ENCODE peak calls at places on chromosomes 4 and X, in seven cellular contexts. N, F, G, I, M, S and T are unnamed samples.

GRCh38 chrX:30302957-30303356 is 6.2 kb downstream of the NR0B1 start:
- DNase-seq in N (peak), F (no peak), G (no peak), I (no peak), M (no peak), S (no peak), T (no peak)

GRCh38 chr4:9867746-9868425 is 86.5 kb downstream of the DRD5 start:
- DNase-seq in N (no peak), F (no peak), G (no peak), I (peak), M (no peak), S (no peak), T (no peak)

GRCh38 chr4:88002786-88003185 is 4.6 kb upstream of the PKD2 start:
- DNase-seq in N (no peak), F (no peak), G (no peak), I (no peak), M (no peak), S (no peak), T (no peak)

GRCh38 chrX:17860811-17861495 is at the start of gene RAI2:
- DNase-seq in N (no peak), F (peak), G (no peak), I (peak), M (peak), S (no peak), T (no peak)

GRCh38 chr4:164204434-164204833 is 549.5 kb upstream of the SMIM31 start:
- DNase-seq in N (peak), F (no peak), G (no peak), I (no peak), M (no peak), S (no peak), T (no peak)

GRCh38 chrX:45445745-45446412 is 245.2 kb upstream of the DIPK2B start:
- DNase-seq in N (peak), F (no peak), G (no peak), I (no peak), M (no peak), S (no peak), T (no peak)

GRCh38 chr4:75344915-75345314 is 169.3 kb downstream of the RCHY1 start:
- DNase-seq in N (no peak), F (no peak), G (no peak), I (no peak), M (no peak), S (no peak), T (no peak)

GRCh38 chr4:25021206-25021605 is 9.5 kb downstream of the LGI2 start:
- DNase-seq in N (no peak), F (no peak), G (no peak), I (no peak), M (no peak), S (no peak), T (no peak)

GRCh38 chr4:154720123-154720522 is 23.7 kb upstream of the LRAT start:
- DNase-seq in N (no peak), F (no peak), G (no peak), I (no peak), M (no peak), S (no peak), T (no peak)

GRCh38 chrX:148609766-148610698 is 109.6 kb downstream of the AFF2 start:
- DNase-seq in N (no peak), F (no peak), G (no peak), I (peak), M (no peak), S (no peak), T (no peak)

GRCh38 chrX:32871636-32872035 is 339.7 kb downstream of the DMD start:
- DNase-seq in N (no peak), F (no peak), G (no peak), I (no peak), M (no peak), S (no peak), T (no peak)

DNA sequence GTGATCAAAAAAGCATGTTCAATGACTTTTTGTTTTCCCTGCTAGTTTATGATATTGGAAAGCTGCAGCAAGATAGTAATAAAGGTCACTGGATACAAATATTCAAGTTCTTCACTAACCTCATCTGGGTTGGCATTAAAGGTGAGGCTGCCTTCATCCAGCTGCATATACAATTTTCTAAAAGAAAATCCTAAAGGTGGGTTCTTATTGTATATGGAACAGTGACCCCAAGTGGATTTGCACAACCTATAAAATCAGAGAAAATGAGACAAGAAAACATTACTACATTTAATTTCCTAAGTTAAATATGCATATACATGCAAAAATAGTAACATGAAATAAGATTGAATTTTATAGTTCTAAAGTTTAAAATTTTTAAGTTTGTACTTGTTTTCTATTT is 23.9 kb downstream of the FBXO8 start:
- DNase-seq in N (no peak), F (no peak), G (no peak), I (no peak), M (no peak), S (no peak), T (no peak)
- TF ChIP-seq CTCF in N (no peak), F (no peak), G (no peak), I (no peak), M (no peak), S (no peak), T (no peak)

GRCh38 chr4:147525494-147526271 is 44.8 kb downstream of the EDNRA start:
- DNase-seq in N (no peak), F (no peak), G (no peak), I (no peak), M (no peak), S (no peak), T (no peak)
- TF ChIP-seq CTCF in N (no peak), F (no peak), G (no peak), I (no peak), M (no peak), S (no peak), T (no peak)

DNA sequence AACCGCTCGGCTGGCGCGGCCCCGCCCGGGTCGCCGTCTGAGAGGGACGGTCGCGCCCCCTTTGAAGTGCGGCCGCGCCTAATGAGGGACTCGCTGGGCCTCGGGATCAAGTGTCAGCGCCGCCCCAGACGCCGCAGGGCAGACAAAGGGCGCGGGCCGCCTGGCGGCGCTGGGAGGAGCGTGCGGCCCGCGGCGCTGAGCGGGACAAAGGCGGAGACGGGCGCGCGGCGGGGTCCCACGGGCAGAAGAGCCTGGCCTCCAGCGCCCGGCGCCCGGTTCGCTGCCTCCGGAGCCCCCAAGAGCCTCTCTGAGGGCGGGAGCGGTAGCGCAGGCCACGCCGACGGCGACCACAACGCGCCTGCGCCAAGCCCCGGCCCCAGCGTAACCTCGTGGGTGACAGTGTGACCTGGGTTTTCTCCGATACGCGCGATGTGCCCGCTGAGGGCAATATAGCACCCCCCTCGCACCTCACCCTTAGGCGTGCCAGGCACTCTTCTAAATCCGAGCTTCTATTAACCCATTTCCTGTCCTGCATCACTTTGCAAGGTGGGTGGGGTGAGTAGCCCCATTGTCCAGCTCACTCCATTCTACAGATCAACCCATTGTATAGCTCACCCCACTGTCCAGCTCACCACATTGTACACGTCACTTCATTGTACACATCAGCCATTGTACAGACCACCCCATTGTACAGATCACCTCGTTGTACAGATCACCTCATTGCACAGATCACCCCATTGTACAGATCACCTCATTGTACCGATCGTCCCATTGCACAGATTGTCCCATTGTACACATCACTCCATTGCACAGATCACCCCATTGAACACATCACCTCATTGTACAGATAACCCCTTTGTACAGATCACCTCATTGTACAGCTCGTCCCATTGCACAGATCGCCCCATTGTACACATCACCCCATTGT is 33.7 kb upstream of the STX18 start:
- DNase-seq in N (no peak), F (peak), G (no peak), I (peak), M (peak), S (peak), T (no peak)
- TF ChIP-seq CTCF in N (no peak), F (peak), G (no peak), I (peak), M (peak), S (peak), T (peak)

DNA sequence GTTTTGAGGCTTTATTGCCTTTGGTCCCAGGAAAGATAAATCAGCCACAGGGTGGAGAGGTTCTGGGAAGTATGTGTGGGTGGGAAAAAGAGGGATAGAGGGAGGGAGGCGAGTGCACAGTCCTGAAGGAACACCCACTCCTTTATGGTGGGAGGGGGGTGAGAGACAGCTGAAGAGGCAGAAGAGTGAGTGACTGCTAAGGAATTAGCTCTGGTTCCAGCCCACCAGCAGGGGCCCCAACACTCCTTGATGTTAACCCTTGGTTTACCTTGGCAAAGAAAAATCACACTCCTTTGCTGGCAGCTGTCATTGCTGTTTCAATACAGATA is 82.0 kb downstream of the HS6ST2 start:
- DNase-seq in N (no peak), F (no peak), G (no peak), I (peak), M (no peak), S (no peak), T (no peak)
- TF ChIP-seq CTCF in N (peak), F (no peak), G (no peak), I (no peak), M (no peak), S (no peak), T (peak)

GRCh38 chr4:43882470-43882869 is 566.1 kb downstream of the KCTD8 start:
- DNase-seq in N (no peak), F (no peak), G (no peak), I (no peak), M (no peak), S (no peak), T (no peak)
- TF ChIP-seq CTCF in N (no peak), F (no peak), G (no peak), I (no peak), M (no peak), S (no peak), T (no peak)

DNA sequence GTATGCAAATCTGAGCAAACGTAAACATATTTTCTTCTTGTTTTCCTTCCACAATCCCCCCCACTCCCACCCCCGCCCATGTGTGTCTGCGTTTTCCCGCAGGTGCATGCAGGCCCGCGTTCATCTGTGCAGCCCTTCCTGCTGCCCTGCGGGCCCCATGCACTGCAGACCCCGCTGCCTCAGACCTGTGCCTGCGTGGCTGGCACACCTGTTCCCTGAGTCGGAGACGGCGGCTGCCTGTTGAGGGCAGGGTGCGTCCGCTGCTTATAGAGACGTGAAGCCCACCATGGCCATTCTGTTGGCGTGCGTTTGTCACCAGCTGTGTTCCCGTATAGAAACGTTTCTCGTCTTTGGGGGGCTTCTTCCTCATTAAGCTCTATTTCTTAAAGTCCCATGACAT is 51.5 kb downstream of the PCGF3 start:
- DNase-seq in N (no peak), F (no peak), G (no peak), I (no peak), M (no peak), S (no peak), T (no peak)
- TF ChIP-seq CTCF in N (no peak), F (no peak), G (no peak), I (no peak), M (no peak), S (no peak), T (no peak)

GRCh38 chr4:133151681-133152329 is 2.7 kb downstream of the PCDH10 start:
- DNase-seq in N (no peak), F (peak), G (no peak), I (peak), M (peak), S (no peak), T (peak)
- TF ChIP-seq CTCF in N (peak), F (peak), G (no peak), I (peak), M (peak), S (peak), T (peak)

DNA sequence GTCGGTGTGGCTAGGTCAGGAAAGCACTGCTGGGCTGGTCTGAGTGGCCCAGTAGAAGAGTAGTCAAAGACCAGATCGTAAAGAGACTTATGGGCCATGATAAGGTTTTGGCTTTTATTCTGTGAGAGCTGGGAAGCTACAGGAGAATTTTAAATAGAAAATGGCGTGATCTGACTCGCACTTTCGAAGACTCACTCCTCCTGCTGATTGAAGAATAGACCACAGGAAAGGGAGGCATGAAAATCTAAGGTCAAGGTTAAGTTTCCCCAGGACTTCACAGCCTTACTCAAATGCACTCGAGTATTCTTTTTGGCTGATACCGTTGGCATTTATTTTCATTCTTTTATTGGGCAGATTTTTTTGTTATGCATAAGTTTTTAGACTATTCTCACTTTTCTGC is 231.4 kb upstream of the ANKRD50 start:
- DNase-seq in N (no peak), F (no peak), G (no peak), I (no peak), M (no peak), S (no peak), T (no peak)
- TF ChIP-seq CTCF in N (no peak), F (no peak), G (no peak), I (no peak), M (no peak), S (no peak), T (no peak)

DNA sequence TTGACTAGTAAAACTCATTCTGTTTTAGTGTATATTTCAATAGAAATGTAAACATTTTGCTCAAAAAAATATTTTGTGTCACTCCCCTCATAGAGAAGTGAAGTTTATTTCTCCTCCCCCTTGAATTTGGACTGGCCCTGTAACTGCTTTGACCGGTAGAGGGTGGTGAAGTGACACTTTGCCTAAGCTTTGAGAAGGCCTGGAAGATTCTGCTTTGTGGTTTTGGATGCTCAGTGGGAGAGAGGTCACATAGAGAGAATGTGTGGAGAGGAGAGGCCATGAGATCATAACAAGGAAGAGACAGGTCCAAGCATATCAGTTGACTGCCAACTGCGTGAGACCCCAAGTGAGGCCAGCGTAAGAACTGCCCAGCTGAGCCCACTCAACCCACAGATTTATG is 19.1 kb upstream of the ARX start:
- DNase-seq in N (no peak), F (no peak), G (no peak), I (no peak), M (no peak), S (no peak), T (no peak)
- TF ChIP-seq CTCF in N (peak), F (peak), G (no peak), I (no peak), M (no peak), S (no peak), T (peak)

DNA sequence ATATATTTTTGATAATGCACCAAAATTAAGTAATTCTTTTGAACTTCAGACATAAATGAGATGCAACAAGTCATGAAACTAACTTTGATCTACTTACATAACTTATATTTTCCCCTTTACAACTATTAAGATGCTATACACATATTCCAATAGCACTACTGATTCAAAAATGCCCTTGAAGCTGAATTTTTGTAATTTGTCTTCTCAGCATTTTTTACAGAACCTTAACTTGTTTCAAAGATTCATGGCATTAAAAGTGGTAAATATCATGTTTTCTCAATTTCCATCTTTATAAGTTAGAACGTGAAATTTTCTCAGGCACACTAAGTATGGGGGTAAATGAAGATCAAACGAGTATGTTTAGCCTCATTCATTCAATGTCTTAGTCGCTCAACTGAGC is 460.0 kb upstream of the FAM241A start:
- DNase-seq in N (no peak), F (no peak), G (no peak), I (no peak), M (no peak), S (no peak), T (no peak)
- TF ChIP-seq CTCF in N (no peak), F (no peak), G (no peak), I (no peak), M (no peak), S (no peak), T (no peak)